ENCODE peak calls at places on chromosomes 7 and 10, in eight cellular contexts. B is pancreas, Q is mesendoderm, G is suprapubic skin, I is lung, O is cardiac muscle cell, P is aorta, D is GM12878. J is an unnamed sample. For H3K36me3, the result is how much of the 10 kb centered on the place peaks cover.

GRCh38 chr10:78981257-78981969 is 87.4 kb upstream of the ZMIZ1 start:
- DNase-seq in I (no peak), D (no peak), O (no peak), G (no peak), Q (peak), B (no peak), P (no peak), J (no peak)

GRCh38 chr7:73963252-73963822 is 64.6 kb upstream of the ELN start:
- DNase-seq in D (no peak), I (no peak), Q (no peak), B (no peak), P (no peak), O (no peak), G (no peak), J (no peak)

GRCh38 chr7:137583199-137583598 is 239.7 kb upstream of the PTN start:
- DNase-seq in D (no peak), Q (no peak), G (no peak), B (no peak), P (no peak), O (no peak), I (no peak), J (no peak)

GRCh38 chr7:38317457-38318037 is 44.1 kb upstream of the TARP start:
- DNase-seq in O (no peak), I (no peak), G (no peak), B (no peak), P (no peak), Q (peak), D (no peak), J (no peak)

GRCh38 chr10:25682203-25682950 is 251.7 kb upstream of the MYO3A start:
- DNase-seq in I (no peak), D (no peak), P (no peak), Q (peak), O (peak), B (no peak), G (no peak), J (no peak)

GRCh38 chr7:108402865-108403264 is 53.4 kb downstream of the NRCAM start:
- DNase-seq in I (no peak), O (no peak), D (no peak), P (no peak), G (no peak), Q (no peak), B (no peak), J (no peak)

GRCh38 chr7:129830949-129831348 is 121.8 kb downstream of the UBE2H start:
- DNase-seq in O (no peak), G (no peak), I (no peak), D (no peak), B (peak), P (no peak), Q (no peak), J (no peak)

GRCh38 chr7:110027385-110027784 is 1063.5 kb upstream of the LRRN3 start:
- DNase-seq in O (no peak), D (no peak), B (no peak), P (no peak), Q (no peak), I (no peak), G (no peak), J (no peak)

GRCh38 chr10:68074404-68074774 is 694 bp downstream of the HERC4 start:
- DNase-seq in D (no peak), P (no peak), G (no peak), Q (no peak), O (peak), I (peak), B (no peak), J (no peak)

DNA sequence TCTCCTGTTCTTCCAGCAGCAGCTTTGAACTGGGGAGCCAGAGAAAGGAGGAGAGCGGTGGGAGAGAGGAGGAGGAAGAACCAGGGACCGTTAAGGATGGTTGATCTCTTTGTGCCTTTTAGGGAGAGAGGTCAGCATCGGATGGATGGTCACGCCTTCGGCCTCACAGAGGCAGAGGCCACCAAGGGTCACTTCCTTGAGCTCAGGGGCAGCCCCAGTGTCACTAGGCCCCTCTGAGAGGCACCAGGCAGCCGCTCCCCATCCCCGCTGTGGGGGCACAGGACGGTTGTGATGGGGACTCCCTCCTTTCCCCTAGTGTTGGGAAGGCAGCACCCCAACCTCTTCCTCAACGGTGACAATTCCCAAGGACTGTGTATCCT is 121.4 kb downstream of the DNAJB6 start:
- DNase-seq in O (no peak), Q (no peak), P (no peak), D (no peak), G (no peak), I (no peak), B (no peak), J (no peak)
- H3K4me3 ChIP-seq in O (no peak), Q (no peak), P (no peak), D (no peak), G (no peak), I (no peak), B (no peak), J (no peak)

GRCh38 chr10:133377818-133378250 is 1.2 kb upstream of the PAOX start:
- DNase-seq in P (no peak), B (no peak), O (no peak), D (no peak), I (no peak), G (no peak), Q (no peak), J (no peak)

GRCh38 chr10:133379801-133380666 is 972 bp downstream of the PAOX start:
- DNase-seq in D (no peak), G (no peak), Q (no peak), I (no peak), B (no peak), O (no peak), P (no peak), J (no peak)

GRCh38 chr10:133381041-133381440 is 2.0 kb downstream of the PAOX start:
- DNase-seq in B (no peak), G (no peak), I (no peak), P (peak), Q (no peak), D (no peak), O (no peak), J (no peak)

GRCh38 chr10:133378251-133379096 is 588 bp upstream of the PAOX start:
- DNase-seq in I (peak), B (peak), O (peak), P (peak), G (no peak), Q (peak), D (no peak), J (peak)

DNA sequence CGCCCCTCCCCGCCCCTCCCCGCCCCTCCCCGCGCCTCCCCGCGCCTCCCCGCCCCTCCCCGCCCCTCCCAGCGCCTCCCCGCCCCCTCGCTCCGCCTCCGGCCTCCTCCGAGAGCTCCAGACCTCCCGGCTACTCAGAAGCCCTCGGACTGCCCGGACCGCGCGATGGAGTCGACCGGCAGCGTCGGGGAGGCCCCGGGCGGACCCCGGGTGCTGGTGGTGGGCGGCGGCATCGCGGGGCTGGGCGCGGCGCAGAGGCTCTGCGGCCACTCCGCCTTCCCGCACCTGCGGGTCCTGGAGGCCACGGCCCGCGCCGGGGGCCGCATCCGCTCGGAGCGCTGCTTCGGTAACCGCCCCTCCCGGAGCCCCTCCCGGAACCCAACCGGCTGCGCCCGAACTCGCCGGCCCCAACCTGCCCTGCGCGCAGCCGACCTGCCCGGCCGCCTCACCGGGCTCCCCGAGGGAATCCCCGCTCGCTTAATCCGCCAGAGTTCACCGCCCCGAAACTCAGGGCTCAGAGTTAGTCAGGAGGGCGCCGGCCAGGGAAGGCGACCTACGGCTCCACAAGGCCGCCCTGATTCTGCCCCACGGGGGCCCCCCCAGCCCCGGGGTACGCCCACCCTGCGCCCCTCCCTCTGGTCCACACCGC is at the start of gene PAOX:
- DNase-seq in I (peak), D (no peak), B (peak), Q (peak), O (peak), P (peak), G (no peak), J (peak)
- H3K27ac ChIP-seq in I (peak), D (peak), B (peak), Q (no peak), O (no peak), P (peak), G (peak), J (peak)

GRCh38 chr7:149722356-149722957 is 50.9 kb downstream of the ZNF467 start:
- DNase-seq in D (no peak), O (no peak), G (peak), B (no peak), I (no peak), P (peak), Q (no peak), J (no peak)
- H3K36me3 ChIP-seq in D (under half), O (under half), G (half or more), B (under half), I (under half), P (under half), Q (under half), J (under half)

GRCh38 chr10:66799474-66799873 is 126.4 kb upstream of the LRRTM3 start:
- DNase-seq in O (no peak), I (no peak), G (no peak), Q (no peak), P (no peak), D (no peak), B (no peak), J (no peak)
- H3K4me3 ChIP-seq in O (no peak), I (no peak), G (no peak), Q (no peak), P (no peak), D (no peak), B (no peak), J (no peak)

GRCh38 chr7:132412435-132412834 is 163.8 kb downstream of the PLXNA4 start:
- DNase-seq in Q (no peak), P (no peak), B (no peak), O (no peak), D (no peak), G (no peak), I (no peak), J (no peak)
- H3K27ac ChIP-seq in Q (no peak), P (no peak), B (no peak), O (no peak), D (no peak), G (no peak), I (no peak), J (no peak)

GRCh38 chr10:93697207-93697606 is 5.2 kb downstream of the FRA10AC1 start:
- DNase-seq in B (no peak), O (no peak), G (no peak), P (no peak), I (no peak), Q (no peak), D (no peak), J (no peak)
- H3K36me3 ChIP-seq in B (under half), O (under half), G (under half), P (under half), I (under half), Q (under half), D (under half), J (under half)

GRCh38 chr10:127737563-127738511 is 852 bp downstream of the FOXI2 start:
- DNase-seq in O (no peak), B (no peak), Q (no peak), P (no peak), G (no peak), I (no peak), D (no peak), J (no peak)
- H3K4me3 ChIP-seq in O (no peak), B (no peak), Q (no peak), P (no peak), G (peak), I (no peak), D (no peak), J (peak)

DNA sequence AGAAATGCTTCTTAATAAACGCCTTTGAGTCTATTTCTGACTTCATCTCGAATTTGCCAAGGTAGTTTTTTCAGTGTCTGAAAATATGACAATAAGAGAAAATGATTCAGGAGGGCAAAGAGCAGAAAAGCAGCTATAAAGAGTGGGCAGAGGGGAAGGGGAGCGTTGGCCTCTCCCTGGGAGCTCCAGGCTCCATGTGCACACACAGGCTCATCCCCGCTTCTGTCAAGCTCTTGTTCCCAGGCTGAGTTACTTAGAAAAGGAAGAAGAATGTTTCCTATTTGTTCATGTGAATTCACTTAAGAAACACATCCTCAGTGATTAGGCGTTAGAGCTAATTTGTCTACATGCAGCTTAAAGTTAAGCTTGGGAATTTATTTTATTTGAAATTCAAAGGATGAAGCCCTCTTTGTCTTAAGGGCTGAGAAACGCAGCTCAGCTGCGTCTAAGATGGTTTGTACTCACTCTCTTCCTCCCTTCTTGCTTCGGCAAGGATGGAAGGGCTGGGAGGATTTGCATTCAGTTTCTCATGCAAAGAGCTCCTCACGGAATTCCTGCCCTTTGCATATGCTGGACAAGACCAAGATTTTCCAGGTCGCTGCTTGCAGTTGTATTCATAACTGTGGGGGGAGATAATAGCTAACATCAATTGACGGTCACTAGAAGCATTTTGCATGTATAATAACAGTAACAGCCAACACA is 29.0 kb upstream of the ATXN7L1 start:
- DNase-seq in B (no peak), Q (peak), I (no peak), O (no peak), D (no peak), P (no peak), G (no peak), J (no peak)
- H3K27ac ChIP-seq in B (no peak), Q (no peak), I (no peak), O (no peak), D (no peak), P (no peak), G (no peak), J (no peak)

J was measured in WERI-Rb-1.